ENCODE peak calls at places on chromosome 6, in ten cellular contexts. F is fibroblast of gingiva; Q is stimulated activated naive CD8-positive, alpha-beta T cell treated with anti-CD3 and anti-CD28 coated beads, Interleukin-15, Interleukin-2, amounts not matched to agents 100 U/mL and 50 U/mL, for 24 hours; M is HFF-Myc; R is activated CD4-positive, alpha-beta T cell treated with anti-CD3 and anti-CD28 coated beads, Interleukin-2, amount 50 U/mL, for 1 hour; B is KG1; H is HT-29; Z is AML-193; C is left ventricle myocardium superior; Y is NCI-H1436. X is an unnamed sample.

GRCh38 chr6:12233693-12234551 is 56.2 kb upstream of the EDN1 start:
- DNase-seq in Y (peak; percentile 40), M (peak; percentile 62), Q (peak; percentile 22), Z (peak; percentile 83), H (peak; percentile 85), C (no peak), R (peak; percentile 12), F (peak; percentile 68), B (peak; percentile 30), X (peak; percentile 55)

GRCh38 chr6:28634758-28635546 is 109.3 kb downstream of the GPX5 start:
- DNase-seq in F (peak; percentile 3), Y (no peak), H (no peak), B (no peak), Q (no peak), Z (no peak), C (no peak), R (no peak), M (no peak), X (no peak)

GRCh38 chr6:168314948-168315347 is 4.6 kb downstream of the DACT2 start:
- DNase-seq in M (no peak), Q (no peak), F (no peak), R (no peak), Z (no peak), Y (no peak), H (no peak), C (no peak), B (no peak), X (no peak)

GRCh38 chr6:161038229-161039003 is 46.8 kb downstream of the MAP3K4 start:
- DNase-seq in R (no peak), Z (no peak), F (peak; percentile 88), M (peak; percentile 74), B (no peak), Q (peak; percentile 4), Y (no peak), C (peak; percentile 49), H (peak; percentile 4), X (no peak)

GRCh38 chr6:2188856-2189384 is 56.5 kb downstream of the GMDS start:
- DNase-seq in B (no peak), Q (no peak), Z (no peak), H (no peak), M (no peak), F (no peak), Y (no peak), R (no peak), C (no peak), X (no peak)

GRCh38 chr6:131937703-131938631 is 13.2 kb downstream of the CCN2 start:
- DNase-seq in M (peak; percentile 80), F (peak; percentile 93), Y (no peak), R (no peak), Z (no peak), Q (no peak), H (no peak), C (no peak), B (no peak), X (no peak)

GRCh38 chr6:114659513-114659912 is 316.7 kb upstream of the HS3ST5 start:
- DNase-seq in M (no peak), F (no peak), B (no peak), Q (no peak), Y (no peak), H (no peak), Z (no peak), C (no peak), R (no peak), X (no peak)

GRCh38 chr6:140441256-140441655 is 1066.8 kb upstream of the CITED2 start:
- DNase-seq in Q (peak; percentile 5), Y (no peak), R (no peak), H (peak; percentile 67), Z (peak; percentile 65), C (peak; percentile 64), F (peak; percentile 50), M (no peak), B (no peak), X (no peak)

GRCh38 chr6:162907876-162908481 is 180.2 kb downstream of the PACRG start:
- DNase-seq in H (peak; percentile 54), Y (no peak), C (no peak), F (peak; percentile 24), B (peak; percentile 70), M (peak; percentile 43), R (no peak), Q (no peak), Z (peak; percentile 51), X (no peak)

GRCh38 chr6:138787138-138787537 is 8.7 kb upstream of the ECT2L start:
- DNase-seq in B (no peak), C (no peak), Q (no peak), Z (no peak), M (no peak), F (no peak), R (no peak), Y (no peak), H (no peak), X (no peak)

GRCh38 chr6:21595265-21595950 is 1.9 kb downstream of the SOX4 start:
- DNase-seq in R (peak; percentile 8), H (peak; percentile 49), Q (peak; percentile 17), M (no peak), F (no peak), Z (no peak), Y (no peak), B (no peak), C (peak; percentile 55), X (peak; percentile 10)

GRCh38 chr6:145277358-145278097 is 457.8 kb downstream of the EPM2A start:
- DNase-seq in Y (no peak), H (no peak), R (no peak), F (no peak), Z (no peak), B (no peak), Q (no peak), M (no peak), C (no peak), X (no peak)

GRCh38 chr6:40308533-40309306 is 278.4 kb downstream of the LRFN2 start:
- DNase-seq in R (peak; percentile 38), Y (peak; percentile 60), B (peak; percentile 27), Z (peak; percentile 15), C (peak; percentile 40), F (peak; percentile 3), M (peak; percentile 7), Q (peak; percentile 75), H (peak; percentile 67), X (no peak)

X was measured in central memory CD4-positive, alpha-beta T cell.